ENCODE peak calls at places on chromosome 11, in four cellular contexts. One of them, this sample, is unnamed.

GRCh38 chr11:114257621-114258558 is 38.3 kb upstream of the NNMT start:
- DNase-seq in progenitor cell of endocrine pancreas: peak; percentile 27
- DNase-seq in A549: no peak
- DNase-seq in mucosa of descending colon: no peak
- DNase-seq in this sample: no peak

GRCh38 chr11:129280027-129280811 is 88.1 kb upstream of the ARHGAP32 start:
- DNase-seq in A549: no peak
- DNase-seq in mucosa of descending colon: no peak
- DNase-seq in progenitor cell of endocrine pancreas: no peak
- DNase-seq in this sample: no peak

GRCh38 chr11:121248496-121248895 is 44.1 kb upstream of the SC5D start:
- DNase-seq in progenitor cell of endocrine pancreas: no peak
- DNase-seq in A549: no peak
- DNase-seq in mucosa of descending colon: no peak
- DNase-seq in this sample: no peak

GRCh38 chr11:42526366-42526765 is 785.4 kb upstream of the API5 start:
- DNase-seq in A549: no peak
- DNase-seq in progenitor cell of endocrine pancreas: no peak
- DNase-seq in mucosa of descending colon: no peak
- DNase-seq in this sample: no peak

GRCh38 chr11:62687508-62688396 is 1.6 kb downstream of the LRRN4CL start:
- DNase-seq in progenitor cell of endocrine pancreas: no peak
- DNase-seq in mucosa of descending colon: no peak
- DNase-seq in A549: no peak
- DNase-seq in this sample: no peak

GRCh38 chr11:6565988-6566703 is 37.3 kb downstream of the RRP8 start:
- DNase-seq in mucosa of descending colon: no peak
- DNase-seq in A549: no peak
- DNase-seq in progenitor cell of endocrine pancreas: no peak
- DNase-seq in this sample: no peak

GRCh38 chr11:128862913-128863660 is 4.0 kb downstream of the KCNJ1 start:
- DNase-seq in progenitor cell of endocrine pancreas: no peak
- DNase-seq in A549: no peak
- DNase-seq in mucosa of descending colon: no peak
- DNase-seq in this sample: peak; percentile 48

GRCh38 chr11:111836766-111837165 is 34.6 kb downstream of the ALG9 start:
- DNase-seq in progenitor cell of endocrine pancreas: no peak
- DNase-seq in A549: no peak
- DNase-seq in mucosa of descending colon: no peak
- DNase-seq in this sample: no peak

GRCh38 chr11:57276857-57277505 is 39.9 kb upstream of the APLNR start:
- DNase-seq in mucosa of descending colon: no peak
- DNase-seq in A549: no peak
- DNase-seq in progenitor cell of endocrine pancreas: no peak
- DNase-seq in this sample: no peak

GRCh38 chr11:118917488-118918127 is 8.1 kb downstream of the BCL9L start:
- DNase-seq in progenitor cell of endocrine pancreas: no peak
- DNase-seq in mucosa of descending colon: peak; percentile 65
- DNase-seq in A549: peak; percentile 94
- DNase-seq in this sample: peak; percentile 74

GRCh38 chr11:123407124-123407995 is 22.7 kb upstream of the GRAMD1B start:
- DNase-seq in A549: peak; percentile 82
- DNase-seq in mucosa of descending colon: peak; percentile 93
- DNase-seq in progenitor cell of endocrine pancreas: peak; percentile 47
- DNase-seq in this sample: peak; percentile 47

GRCh38 chr11:31479073-31479472 is 30.3 kb downstream of the IMMP1L start:
- DNase-seq in mucosa of descending colon: no peak
- DNase-seq in A549: no peak
- DNase-seq in progenitor cell of endocrine pancreas: no peak
- DNase-seq in this sample: no peak

GRCh38 chr11:87239531-87239930 is 201.8 kb downstream of the TMEM135 start:
- DNase-seq in mucosa of descending colon: no peak
- DNase-seq in A549: no peak
- DNase-seq in progenitor cell of endocrine pancreas: no peak
- DNase-seq in this sample: no peak

GRCh38 chr11:19187101-19187500 is 14.7 kb downstream of the CSRP3 start:
- DNase-seq in A549: no peak
- DNase-seq in progenitor cell of endocrine pancreas: no peak
- DNase-seq in mucosa of descending colon: no peak
- DNase-seq in this sample: no peak

GRCh38 chr11:132402056-132402684 is 1031.8 kb downstream of the NTM start:
- DNase-seq in A549: peak; percentile 0
- DNase-seq in mucosa of descending colon: peak; percentile 10
- DNase-seq in progenitor cell of endocrine pancreas: peak; percentile 13
- DNase-seq in this sample: peak; percentile 16

GRCh38 chr11:2109541-2110019 is 29.6 kb downstream of the IGF2 start:
- DNase-seq in progenitor cell of endocrine pancreas: no peak
- DNase-seq in A549: no peak
- DNase-seq in mucosa of descending colon: no peak
- DNase-seq in this sample: no peak

GRCh38 chr11:60931897-60932296 is 7.6 kb downstream of the TMEM132A start:
- DNase-seq in mucosa of descending colon: no peak
- DNase-seq in A549: no peak
- DNase-seq in progenitor cell of endocrine pancreas: no peak
- DNase-seq in this sample: no peak

GRCh38 chr11:70466154-70466553 is 67.8 kb downstream of the CTTN start:
- DNase-seq in mucosa of descending colon: no peak
- DNase-seq in progenitor cell of endocrine pancreas: no peak
- DNase-seq in A549: peak; percentile 27
- DNase-seq in this sample: no peak

GRCh38 chr11:45500457-45500856 is 165.0 kb downstream of the CHST1 start:
- DNase-seq in A549: no peak
- DNase-seq in progenitor cell of endocrine pancreas: no peak
- DNase-seq in mucosa of descending colon: no peak
- DNase-seq in this sample: no peak

GRCh38 chr11:975824-976223 is 50.2 kb downstream of the AP2A2 start:
- DNase-seq in A549: peak; percentile 78
- DNase-seq in mucosa of descending colon: peak; percentile 37
- DNase-seq in progenitor cell of endocrine pancreas: no peak
- DNase-seq in this sample: no peak
- TF ChIP-seq CTCF in A549: peak; percentile 52
- TF ChIP-seq CTCF in mucosa of descending colon: no peak
- TF ChIP-seq CTCF in progenitor cell of endocrine pancreas: peak; percentile 34
- TF ChIP-seq CTCF in this sample: peak; percentile 39

GRCh38 chr11:67288198-67288451 is 978 bp upstream of the ANKRD13D start:
- DNase-seq in mucosa of descending colon: no peak
- DNase-seq in A549: no peak
- DNase-seq in progenitor cell of endocrine pancreas: no peak
- DNase-seq in this sample: no peak

GRCh38 chr11:67289226-67289650 is at the start of gene ANKRD13D:
- DNase-seq in mucosa of descending colon: no peak
- DNase-seq in progenitor cell of endocrine pancreas: peak; percentile 47
- DNase-seq in A549: no peak
- DNase-seq in this sample: no peak

GRCh38 chr11:67289651-67290479 is 762 bp downstream of the ANKRD13D start:
- DNase-seq in mucosa of descending colon: peak; percentile 38
- DNase-seq in A549: peak; percentile 47
- DNase-seq in progenitor cell of endocrine pancreas: no peak
- DNase-seq in this sample: no peak

GRCh38 chr11:67287355-67288197 is 1.5 kb upstream of the ANKRD13D start:
- DNase-seq in mucosa of descending colon: no peak
- DNase-seq in progenitor cell of endocrine pancreas: no peak
- DNase-seq in A549: no peak
- DNase-seq in this sample: no peak

DNA sequence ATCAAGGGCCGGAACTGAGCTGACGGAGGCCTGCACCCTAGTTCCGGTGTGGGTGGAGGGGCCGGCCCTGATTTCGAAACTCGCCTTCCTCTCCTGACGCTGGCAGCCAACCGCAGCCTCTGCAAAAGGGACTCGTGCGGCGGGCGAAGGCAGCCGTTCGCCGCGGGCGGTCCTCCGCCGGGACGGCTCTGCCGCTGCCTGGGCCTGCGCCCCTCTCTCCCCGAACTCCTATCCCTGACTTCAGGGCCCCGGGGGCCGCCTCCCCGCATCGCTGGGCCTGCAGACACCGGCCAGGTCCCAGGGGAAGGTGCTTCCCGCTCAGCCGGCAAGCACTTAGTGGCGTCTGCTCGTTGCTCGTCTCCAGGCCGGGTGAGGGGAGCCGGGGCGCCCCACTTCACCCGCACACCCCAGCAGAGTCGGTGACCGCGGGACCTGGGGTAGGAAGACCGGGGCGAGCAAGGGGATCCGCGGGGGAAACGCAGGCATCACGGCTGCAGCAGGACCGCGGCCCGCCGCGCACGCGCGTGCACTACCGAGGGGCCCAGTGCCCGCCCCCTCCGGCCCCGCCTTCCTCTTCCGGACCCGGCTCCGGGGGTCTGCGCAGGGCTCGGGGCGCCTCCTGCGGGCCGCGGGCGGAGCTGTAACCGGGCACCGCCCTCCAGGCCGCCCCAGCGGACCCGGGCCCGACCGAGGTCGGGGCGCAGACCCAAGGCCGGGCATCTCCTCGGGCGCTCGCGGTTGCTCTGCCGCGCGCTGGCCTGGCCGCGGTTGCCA is 464 bp upstream of the ANKRD13D start:
- DNase-seq in A549: peak; percentile 89
- DNase-seq in mucosa of descending colon: peak; percentile 86
- DNase-seq in progenitor cell of endocrine pancreas: peak; percentile 85
- DNase-seq in this sample: no peak
- TF ChIP-seq CTCF in A549: peak; percentile 43
- TF ChIP-seq CTCF in mucosa of descending colon: no peak
- TF ChIP-seq CTCF in progenitor cell of endocrine pancreas: peak; percentile 61
- TF ChIP-seq CTCF in this sample: peak; percentile 16

DNA sequence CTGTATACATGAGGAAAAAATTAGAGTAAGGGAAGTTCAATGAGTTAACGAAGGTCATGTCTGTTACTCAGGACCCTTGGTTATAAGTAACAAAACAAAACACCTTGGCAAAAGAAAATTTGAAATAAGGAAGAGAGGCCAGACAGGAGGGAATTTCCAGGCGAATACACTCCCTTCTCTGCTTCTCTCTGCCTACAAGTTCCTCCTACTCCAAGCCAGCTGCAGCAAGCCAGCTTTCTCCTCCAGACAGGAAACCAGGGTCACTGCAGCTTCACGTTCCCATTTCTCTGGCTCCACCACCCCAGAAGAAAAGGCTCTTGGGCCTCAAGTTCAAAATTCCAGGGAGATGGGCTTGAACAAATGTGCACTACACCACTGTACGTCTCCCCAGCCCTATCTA is 27.8 kb downstream of the SMCO4 start:
- DNase-seq in progenitor cell of endocrine pancreas: no peak
- DNase-seq in A549: no peak
- DNase-seq in mucosa of descending colon: no peak
- DNase-seq in this sample: no peak
- TF ChIP-seq CTCF in progenitor cell of endocrine pancreas: no peak
- TF ChIP-seq CTCF in A549: no peak
- TF ChIP-seq CTCF in mucosa of descending colon: no peak
- TF ChIP-seq CTCF in this sample: no peak

DNA sequence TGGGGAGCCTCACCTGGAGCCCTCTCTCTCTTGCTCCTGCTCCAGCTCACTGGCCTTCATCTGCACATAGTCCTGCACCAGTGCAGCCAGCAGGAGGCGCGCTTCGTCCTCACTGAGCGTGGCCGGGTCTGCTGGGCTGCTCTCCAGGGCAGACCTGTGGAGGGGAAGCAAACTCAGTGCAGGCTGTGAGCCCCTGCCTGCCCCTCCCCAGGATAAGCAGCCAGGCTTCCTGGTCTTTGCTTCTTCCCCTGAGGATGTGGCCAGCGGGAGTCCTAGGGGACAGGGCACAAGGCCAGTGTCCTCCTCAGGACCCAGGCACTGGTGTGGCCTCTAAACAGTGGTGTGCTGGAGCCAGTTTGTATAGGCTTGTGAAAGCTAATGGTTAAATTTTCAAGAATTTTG is 2.2 kb downstream of the CALCA start:
- DNase-seq in mucosa of descending colon: peak; percentile 62
- DNase-seq in progenitor cell of endocrine pancreas: peak; percentile 77
- DNase-seq in A549: peak; percentile 50
- DNase-seq in this sample: no peak
- TF ChIP-seq CTCF in mucosa of descending colon: peak; percentile 21
- TF ChIP-seq CTCF in progenitor cell of endocrine pancreas: peak; percentile 89
- TF ChIP-seq CTCF in A549: peak; percentile 52
- TF ChIP-seq CTCF in this sample: peak; percentile 42

GRCh38 chr11:34417203-34417602 is 21.5 kb upstream of the CAT start:
- DNase-seq in A549: no peak
- DNase-seq in mucosa of descending colon: no peak
- DNase-seq in progenitor cell of endocrine pancreas: no peak
- DNase-seq in this sample: no peak
- TF ChIP-seq CTCF in A549: no peak
- TF ChIP-seq CTCF in mucosa of descending colon: no peak
- TF ChIP-seq CTCF in progenitor cell of endocrine pancreas: no peak
- TF ChIP-seq CTCF in this sample: no peak

DNA sequence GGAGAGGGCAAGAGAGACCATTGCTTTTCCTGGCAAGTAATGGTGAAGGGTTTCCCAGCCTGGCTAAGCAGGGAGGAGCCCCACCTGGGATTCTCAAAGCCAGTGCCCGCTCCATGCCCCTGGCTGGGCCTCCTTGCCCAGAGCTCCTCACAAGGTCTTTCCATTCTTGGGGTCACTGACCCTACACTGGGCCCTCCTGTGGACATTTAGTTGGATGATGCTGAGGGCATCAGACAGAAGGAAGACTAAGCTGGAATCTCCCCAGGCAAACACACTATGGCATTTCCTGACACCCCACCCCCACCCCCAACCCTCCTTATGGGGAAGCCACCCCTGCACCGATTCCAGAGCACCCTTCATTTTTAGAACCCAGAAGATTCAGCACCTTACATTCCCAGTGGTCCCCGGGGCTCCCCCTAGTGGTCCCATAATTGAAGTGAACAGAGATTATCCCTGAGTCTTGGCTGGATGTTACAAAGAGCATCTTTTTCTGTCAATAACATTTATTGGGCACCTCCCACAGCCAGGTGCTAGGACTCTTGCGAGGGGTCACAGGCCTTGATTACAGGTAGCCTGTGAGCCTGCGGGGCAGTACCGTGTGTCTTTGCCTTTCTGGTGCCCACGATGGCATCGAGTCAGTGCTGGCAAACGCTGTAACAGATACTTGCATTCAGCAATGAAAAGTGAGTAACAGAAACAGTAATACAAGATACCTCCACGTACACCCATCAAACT is 548.5 kb downstream of the BUD13 start:
- DNase-seq in progenitor cell of endocrine pancreas: peak; percentile 42
- DNase-seq in mucosa of descending colon: peak; percentile 79
- DNase-seq in A549: peak; percentile 23
- DNase-seq in this sample: peak; percentile 5
- TF ChIP-seq CTCF in progenitor cell of endocrine pancreas: peak; percentile 78
- TF ChIP-seq CTCF in mucosa of descending colon: peak; percentile 31
- TF ChIP-seq CTCF in A549: peak; percentile 48
- TF ChIP-seq CTCF in this sample: peak; percentile 74